ENCODE peak calls at places on chromosomes 4 and X, in seven cellular contexts. N is left ventricle myocardium inferior, H is SK-N-SH, L is fibroblast of the aortic adventitia, E is neural crest cell, I is fibroblast of lung, P is epithelial cell of esophagus. W is an unnamed sample.

GRCh38 chrX:48971325-48972213 is at the start of gene KCND1:
- DNase-seq in N (peak), H (peak), L (peak), E (no peak), I (peak), P (peak), W (peak)

GRCh38 chr4:144402999-144403398 is 243.0 kb upstream of the HHIP start:
- DNase-seq in N (no peak), H (no peak), L (no peak), E (no peak), I (no peak), P (no peak), W (no peak)

GRCh38 chrX:45472968-45473367 is 272.3 kb upstream of the DIPK2B start:
- DNase-seq in N (no peak), H (no peak), L (peak), E (no peak), I (peak), P (no peak), W (no peak)

GRCh38 chr4:25527044-25527443 is 128.6 kb upstream of the SLC34A2 start:
- DNase-seq in N (no peak), H (no peak), L (peak), E (no peak), I (no peak), P (peak), W (no peak)

GRCh38 chrX:136768469-136769084 is 12.2 kb downstream of the ARHGEF6 start:
- DNase-seq in N (peak), H (peak), L (peak), E (no peak), I (peak), P (peak), W (peak)

GRCh38 chrX:153380691-153381090 is 20.5 kb downstream of the PNMA6E start:
- DNase-seq in N (no peak), H (no peak), L (no peak), E (no peak), I (no peak), P (no peak), W (no peak)

GRCh38 chr4:11625206-11625605 is 196.5 kb upstream of the HS3ST1 start:
- DNase-seq in N (peak), H (no peak), L (no peak), E (no peak), I (no peak), P (no peak), W (no peak)

GRCh38 chr4:5836943-5837342 is 55.9 kb downstream of the CRMP1 start:
- DNase-seq in N (no peak), H (no peak), L (no peak), E (no peak), I (no peak), P (no peak), W (no peak)

GRCh38 chrX:4762196-4762595 is 1048.7 kb upstream of the PRKX start:
- DNase-seq in N (no peak), H (no peak), L (no peak), E (no peak), I (no peak), P (no peak), W (no peak)

GRCh38 chr4:118327554-118328241 is 25.1 kb downstream of the PRSS12 start:
- DNase-seq in N (no peak), H (peak), L (peak), E (no peak), I (no peak), P (no peak), W (peak)

GRCh38 chrX:134813697-134814096 is 155.4 kb upstream of the PLAC1 start:
- DNase-seq in N (no peak), H (no peak), L (peak), E (no peak), I (no peak), P (no peak), W (no peak)

GRCh38 chrX:49995021-49995731 is 72.8 kb downstream of the CLCN5 start:
- DNase-seq in N (no peak), H (no peak), L (peak), E (no peak), I (peak), P (peak), W (no peak)

GRCh38 chr4:147550626-147551250 is 66.5 kb upstream of the TMEM184C start:
- DNase-seq in N (no peak), H (no peak), L (peak), E (no peak), I (peak), P (peak), W (peak)

GRCh38 chrX:13110427-13111324 is 66.3 kb upstream of the FAM9C start:
- DNase-seq in N (peak), H (peak), L (peak), E (no peak), I (peak), P (peak), W (no peak)

GRCh38 chr4:138414202-138414601 is 172.1 kb upstream of the SLC7A11 start:
- DNase-seq in N (no peak), H (no peak), L (no peak), E (no peak), I (no peak), P (no peak), W (no peak)

GRCh38 chrX:139936259-139936658 is 3.4 kb upstream of the ATP11C start:
- DNase-seq in N (no peak), H (no peak), L (no peak), E (no peak), I (no peak), P (no peak), W (no peak)

GRCh38 chr4:185576918-185577591 is 41.7 kb upstream of the PDLIM3 start:
- DNase-seq in N (no peak), H (peak), L (peak), E (no peak), I (peak), P (no peak), W (peak)

GRCh38 chrX:124476562-124476961 is 130.2 kb downstream of the SH2D1A start:
- DNase-seq in N (no peak), H (no peak), L (no peak), E (no peak), I (no peak), P (no peak), W (no peak)

GRCh38 chr4:156889616-156890594 is 81.7 kb downstream of the PDGFC start:
- DNase-seq in N (peak), H (no peak), L (peak), E (no peak), I (peak), P (peak), W (no peak)

GRCh38 chr4:47668810-47669408 is 169.0 kb downstream of the CORIN start:
- DNase-seq in N (no peak), H (peak), L (peak), E (peak), I (peak), P (peak), W (peak)

GRCh38 chrX:40607381-40607780 is 15.8 kb upstream of the MPC1L start:
- DNase-seq in N (no peak), H (no peak), L (no peak), E (no peak), I (no peak), P (no peak), W (no peak)

GRCh38 chr4:24470681-24471622 is 113.4 kb downstream of the DHX15 start:
- DNase-seq in N (peak), H (peak), L (peak), E (peak), I (peak), P (peak), W (peak)

GRCh38 chr4:112075129-112075753 is 70.0 kb upstream of the FAM241A start:
- DNase-seq in N (no peak), H (peak), L (peak), E (peak), I (peak), P (peak), W (peak)

GRCh38 chr4:159273841-159274240 is 171.0 kb downstream of the RAPGEF2 start:
- DNase-seq in N (no peak), H (no peak), L (no peak), E (no peak), I (no peak), P (no peak), W (no peak)

GRCh38 chr4:13966241-13967195 is 339.0 kb upstream of the BOD1L1 start:
- DNase-seq in N (no peak), H (no peak), L (peak), E (no peak), I (peak), P (peak), W (no peak)
- TF ChIP-seq CTCF in N (no peak), H (peak), L (peak), E (no peak), I (no peak), P (peak), W (no peak)

GRCh38 chr4:163694385-163694784 is 199.9 kb downstream of the TMA16 start:
- DNase-seq in N (no peak), H (no peak), L (peak), E (no peak), I (peak), P (peak), W (no peak)
- TF ChIP-seq CTCF in N (no peak), H (peak), L (no peak), E (no peak), I (peak), P (no peak), W (no peak)

GRCh38 chr4:183507928-183508327 is 3.1 kb downstream of the ING2 start:
- DNase-seq in N (no peak), H (no peak), L (peak), E (no peak), I (no peak), P (no peak), W (no peak)
- TF ChIP-seq CTCF in N (no peak), H (no peak), L (no peak), E (no peak), I (no peak), P (no peak), W (no peak)

GRCh38 chr4:1512738-1513660 is 106.8 kb upstream of the NKX1-1 start:
- DNase-seq in N (peak), H (peak), L (no peak), E (peak), I (peak), P (no peak), W (peak)
- TF ChIP-seq CTCF in N (peak), H (peak), L (peak), E (peak), I (no peak), P (no peak), W (peak)

GRCh38 chrX:10648608-10649007 is 28.2 kb upstream of the MID1 start:
- DNase-seq in N (no peak), H (peak), L (peak), E (no peak), I (peak), P (no peak), W (no peak)

DNA sequence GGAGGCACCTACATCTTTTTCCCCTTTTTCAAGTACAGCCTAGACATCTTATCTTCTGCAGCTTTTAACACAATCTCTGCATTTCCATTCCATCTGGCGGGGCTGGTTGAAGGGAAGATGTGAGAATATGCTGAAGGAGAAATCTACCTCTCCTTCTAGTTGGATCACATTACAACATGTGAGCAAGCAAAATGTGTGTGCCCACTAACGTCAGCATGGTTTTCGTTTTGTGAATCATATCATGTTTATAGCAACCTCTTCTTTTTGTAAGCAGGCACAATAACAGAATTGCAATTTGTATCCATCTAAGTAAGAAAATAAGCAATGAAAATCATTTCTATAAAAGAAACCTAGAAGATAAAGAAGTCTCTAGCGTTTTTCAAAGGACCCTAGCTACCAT is 28.9 kb upstream of the MID1 start:
- DNase-seq in N (no peak), H (no peak), L (no peak), E (no peak), I (no peak), P (no peak), W (no peak)
- TF ChIP-seq CTCF in N (no peak), H (no peak), L (no peak), E (no peak), I (no peak), P (no peak), W (no peak)

W was measured in BE2C.